ENCODE peak calls at places on chromosomes 4 and X, in five cellular contexts. M, D, G, W and B are unnamed samples.

GRCh38 chr4:10832989-10833635 is 148.5 kb upstream of the CLNK start:
- DNase-seq in M (no peak), W (no peak), G (no peak), D (no peak), B (no peak)

GRCh38 chrX:154855256-154855655 is 20.8 kb upstream of the SMIM9 start:
- DNase-seq in D (no peak), W (no peak), G (no peak), M (no peak), B (no peak)

GRCh38 chr4:67853336-67853735 is 30.5 kb downstream of the TMPRSS11D start:
- DNase-seq in M (no peak), G (no peak), W (no peak), D (no peak), B (no peak)

GRCh38 chr4:1491630-1492457 is 85.6 kb upstream of the NKX1-1 start:
- DNase-seq in W (peak; percentile 54), M (peak; percentile 36), D (no peak), G (no peak), B (no peak)

GRCh38 chr4:81447551-81448266 is 24.0 kb downstream of the RASGEF1B start:
- DNase-seq in W (no peak), D (no peak), G (no peak), M (no peak), B (no peak)

GRCh38 chr4:139035650-139036049 is 20.1 kb downstream of the NOCT start:
- DNase-seq in W (no peak), D (no peak), G (no peak), M (no peak), B (no peak)

GRCh38 chr4:82599336-82599735 is 37.5 kb upstream of the TMEM150C start:
- DNase-seq in W (no peak), D (no peak), G (peak; percentile 1), M (no peak), B (no peak)

GRCh38 chr4:176241703-176242102 is 27.3 kb downstream of the ASB5 start:
- DNase-seq in W (no peak), D (no peak), G (no peak), M (no peak), B (no peak)

GRCh38 chr4:7976025-7976424 is 36.4 kb upstream of the AFAP1 start:
- DNase-seq in W (no peak), M (no peak), D (no peak), G (no peak), B (no peak)

GRCh38 chrX:17375631-17376380 is 806 bp downstream of the NHS start:
- DNase-seq in G (no peak), W (no peak), M (peak; percentile 67), D (no peak), B (no peak)

GRCh38 chr4:129900430-129900953 is 804.5 kb downstream of the C4orf33 start:
- DNase-seq in G (no peak), D (no peak), W (no peak), M (no peak), B (no peak)

GRCh38 chrX:53082773-53083616 is 828 bp downstream of the TSPYL2 start:
- DNase-seq in W (no peak), G (no peak), M (no peak), D (no peak), B (no peak)

GRCh38 chrX:53080628-53081580 is 1.3 kb upstream of the TSPYL2 start:
- DNase-seq in M (no peak), G (no peak), D (no peak), W (no peak), B (no peak)

GRCh38 chrX:53084043-53084570 is 1.9 kb downstream of the TSPYL2 start:
- DNase-seq in M (no peak), G (no peak), D (no peak), W (no peak), B (no peak)

GRCh38 chrX:53084863-53085262 is 2.7 kb downstream of the TSPYL2 start:
- DNase-seq in D (no peak), M (no peak), W (no peak), G (no peak), B (no peak)

DNA sequence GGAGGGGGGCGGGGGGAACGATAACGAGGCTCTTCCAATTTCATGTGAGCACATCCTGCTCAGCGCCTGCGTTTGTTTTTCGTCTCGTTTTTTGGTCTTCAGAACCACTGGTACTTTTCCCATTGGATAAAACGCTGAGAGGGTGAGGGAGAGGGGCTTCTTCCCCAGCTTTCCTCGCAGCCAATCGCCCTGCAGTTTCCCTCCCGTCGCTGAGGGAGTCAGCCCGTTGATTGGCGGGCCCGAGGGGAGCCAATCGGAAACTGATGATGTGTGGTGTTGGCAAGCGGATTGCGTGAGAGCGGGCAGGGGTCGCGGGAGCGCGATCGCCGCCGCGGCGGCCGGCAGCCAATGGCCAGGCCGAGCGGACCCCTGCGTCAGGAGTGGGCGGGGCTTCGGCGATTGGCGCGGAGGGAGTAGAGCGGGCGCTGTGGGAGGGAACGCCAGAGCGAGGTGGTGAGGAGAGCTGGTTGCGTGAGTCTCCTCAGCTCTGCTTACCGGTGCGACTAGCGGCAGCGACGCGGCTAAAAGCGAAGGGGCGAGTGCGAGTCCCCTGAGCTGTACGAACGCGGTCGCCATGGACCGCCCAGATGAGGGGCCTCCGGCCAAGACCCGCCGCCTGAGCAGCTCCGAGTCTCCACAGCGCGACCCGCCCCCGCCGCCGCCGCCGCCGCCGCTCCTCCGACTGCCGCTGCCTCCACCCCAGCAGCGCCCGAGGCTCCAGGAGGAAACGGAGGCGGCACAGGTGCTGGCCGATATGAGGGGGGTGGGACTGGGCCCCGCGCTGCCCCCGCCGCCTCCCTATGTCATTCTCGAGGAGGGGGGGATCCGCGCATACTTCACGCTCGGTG is at the start of gene TSPYL2:
- DNase-seq in D (peak; percentile 81), M (peak; percentile 98), G (peak; percentile 85), W (peak; percentile 96), B (peak; percentile 97)
- H3K9me3 ChIP-seq in D (no peaks in the 10 kb centered on the region), M (no peaks in the 10 kb centered on the region), G (no peaks in the 10 kb centered on the region), W (no peaks in the 10 kb centered on the region), B (no peaks in the 10 kb centered on the region)

DNA sequence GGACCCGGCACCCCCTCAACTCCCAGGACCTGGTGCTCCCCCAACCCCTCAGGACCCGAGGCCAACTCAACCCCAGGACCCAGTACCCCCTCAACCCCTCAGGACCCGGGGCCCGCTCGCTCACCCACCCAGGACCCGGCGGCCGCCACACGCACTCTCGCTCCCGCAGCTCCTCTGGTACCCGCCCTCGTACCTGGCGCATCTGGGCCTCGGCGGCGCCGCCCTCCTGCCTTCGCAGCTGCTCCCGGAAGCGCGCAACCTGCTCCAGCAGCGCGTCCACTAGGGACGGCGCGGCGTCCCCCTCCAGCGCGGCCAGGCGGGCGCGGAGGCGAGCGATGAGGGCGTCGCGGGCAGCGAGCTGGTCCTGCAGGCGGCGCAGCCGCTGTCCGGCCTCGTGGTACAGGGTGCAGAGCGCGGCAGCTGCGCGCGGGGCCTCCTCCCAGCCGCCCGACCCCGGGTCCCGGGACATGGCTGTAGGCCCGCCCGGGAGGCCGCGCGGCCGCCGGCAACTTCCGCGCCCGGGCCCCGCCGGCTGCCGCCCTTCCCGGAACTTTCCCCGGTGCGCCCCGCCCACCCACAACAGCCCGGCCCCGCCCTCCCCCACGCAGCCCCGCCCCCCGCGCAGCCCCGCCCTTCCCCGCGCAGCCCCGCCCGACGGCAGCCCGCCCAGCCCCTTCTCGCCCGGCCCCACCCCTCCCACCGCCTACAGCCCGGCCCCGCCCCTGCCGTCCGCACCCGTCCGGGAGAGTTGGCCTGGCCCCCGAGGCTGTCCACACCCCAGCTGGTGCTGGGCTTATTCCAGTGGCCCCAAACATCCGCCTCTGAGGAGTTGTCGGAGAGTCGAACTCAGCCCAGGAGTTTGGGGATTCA is at the start of gene TNIP2:
- DNase-seq in M (peak; percentile 95), W (peak; percentile 95), G (no peak), D (peak; percentile 98), B (peak; percentile 91)
- TF ChIP-seq POLR2AphosphoS5 in M (no peak), W (no peak), G (peak; percentile 82), D (peak; percentile 56), B (no peak)

GRCh38 chr4:142016031-142016430 is 379.6 kb downstream of the IL15 start:
- DNase-seq in D (no peak), W (no peak), M (no peak), G (no peak), B (no peak)
- H3K9me3 ChIP-seq in D (no peaks in the 10 kb centered on the region), W (no peaks in the 10 kb centered on the region), M (no peaks in the 10 kb centered on the region), G (no peaks in the 10 kb centered on the region), B (no peaks in the 10 kb centered on the region)

DNA sequence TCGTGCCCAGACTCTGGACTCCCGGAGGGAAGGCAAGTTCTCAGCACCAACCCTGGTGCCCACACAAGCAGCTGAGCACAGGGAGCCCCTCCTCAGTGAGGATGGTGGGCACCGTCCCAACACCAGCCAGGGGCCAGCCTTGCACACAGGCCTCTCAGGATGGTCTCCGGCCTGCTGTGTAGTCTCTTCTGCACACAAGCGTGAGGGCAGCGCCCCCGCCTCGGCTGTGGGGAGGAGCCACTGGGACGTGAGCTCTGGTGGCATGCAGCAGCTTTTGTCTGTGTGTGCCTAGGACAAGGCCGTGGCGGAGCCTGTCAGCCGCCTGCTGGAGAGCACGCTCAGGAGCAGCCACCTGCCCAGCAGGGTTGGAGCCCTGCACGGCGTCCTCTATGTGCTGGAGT is 16.1 kb upstream of the MSANTD1 start:
- DNase-seq in G (no peak), W (no peak), M (no peak), D (no peak), B (no peak)
- TF ChIP-seq POLR2AphosphoS5 in G (no peak), W (no peak), M (no peak), D (no peak), B (no peak)